ENCODE peak calls at places on chromosomes 13 and 19, in seven cellular contexts. F, L, B, D, R, A and M are unnamed samples.

GRCh38 chr19:10184636-10185035 is 10.1 kb downstream of the DNMT1 start:
- DNase-seq in R (no peak), B (no peak), D (no peak), A (no peak), F (no peak), L (no peak), M (no peak)

GRCh38 chr13:100646030-100646673 is 28.4 kb downstream of the TMTC4 start:
- DNase-seq in B (no peak), F (peak), A (no peak), D (no peak), L (peak), R (no peak), M (peak)

GRCh38 chr13:53901593-53901992 is 873.0 kb downstream of the OLFM4 start:
- DNase-seq in D (no peak), A (no peak), L (no peak), F (no peak), B (no peak), R (no peak), M (no peak)

GRCh38 chr13:24381539-24382265 is 72.3 kb downstream of the C1QTNF9 start:
- DNase-seq in R (no peak), B (no peak), L (no peak), D (no peak), A (no peak), F (no peak), M (no peak)

GRCh38 chr13:97112451-97113152 is 109.5 kb upstream of the MBNL2 start:
- DNase-seq in A (no peak), D (no peak), R (no peak), F (no peak), B (no peak), L (no peak), M (no peak)

GRCh38 chr13:91470084-91470621 is 71.7 kb downstream of the GPC5 start:
- DNase-seq in R (no peak), A (no peak), D (no peak), L (no peak), B (no peak), F (no peak), M (no peak)

GRCh38 chr19:46915386-46915785 is 54.6 kb downstream of the ARHGAP35 start:
- DNase-seq in R (no peak), B (no peak), D (no peak), L (no peak), F (no peak), A (no peak), M (no peak)

GRCh38 chr19:888615-889385 is 4.2 kb downstream of the MED16 start:
- DNase-seq in F (no peak), B (peak), L (no peak), A (no peak), D (no peak), R (no peak), M (no peak)

GRCh38 chr19:43694553-43694952 is 21.3 kb upstream of the IRGC start:
- DNase-seq in L (no peak), R (no peak), D (no peak), A (no peak), B (no peak), F (no peak), M (no peak)

GRCh38 chr13:27360562-27360961 is 63.9 kb upstream of the GTF3A start:
- DNase-seq in R (no peak), B (no peak), F (no peak), L (no peak), A (no peak), D (no peak), M (no peak)

GRCh38 chr19:5536337-5536894 is 31.3 kb downstream of the TINCR start:
- DNase-seq in B (peak), L (no peak), D (no peak), A (peak), F (no peak), R (no peak), M (no peak)

GRCh38 chr13:45412274-45413049 is 5.7 kb downstream of the SLC25A30 start:
- DNase-seq in D (no peak), A (no peak), R (no peak), B (no peak), F (no peak), L (no peak), M (peak)

GRCh38 chr13:27293873-27294515 is 23.4 kb downstream of the RASL11A start:
- DNase-seq in L (no peak), R (no peak), F (no peak), D (no peak), B (no peak), A (no peak), M (no peak)

GRCh38 chr19:45092747-45093678 is at the start of gene PPP1R37:
- DNase-seq in B (peak), F (peak), A (peak), R (peak), D (peak), L (peak), M (peak)

GRCh38 chr13:30037766-30038165 is 187.3 kb upstream of the UBL3 start:
- DNase-seq in F (no peak), D (no peak), B (no peak), R (no peak), A (no peak), L (no peak), M (no peak)

GRCh38 chr13:110541526-110541920 is 20.0 kb downstream of the RAB20 start:
- DNase-seq in D (no peak), A (peak), L (no peak), R (no peak), B (no peak), F (no peak), M (no peak)

GRCh38 chr19:17873661-17874422 is 2.1 kb downstream of the SLC5A5 start:
- DNase-seq in B (peak), A (no peak), L (peak), D (peak), F (no peak), R (peak), M (no peak)